ENCODE peak calls at places on chromosomes 13 and 19, in seven cellular contexts. One of them, this sample, is unnamed.

GRCh38 chr19:16445238-16446107 is 26.3 kb downstream of the EPS15L1 start:
- DNase-seq in H9: no peak
- DNase-seq in BE2C: no peak
- DNase-seq in thoracic aorta: no peak
- DNase-seq in fibroblast of mammary gland: peak
- DNase-seq in IMR-90: peak
- DNase-seq in spleen: peak
- DNase-seq in this sample: no peak

GRCh38 chr13:100458673-100459072 is 129.9 kb downstream of the GGACT start:
- DNase-seq in fibroblast of mammary gland: no peak
- DNase-seq in IMR-90: no peak
- DNase-seq in BE2C: no peak
- DNase-seq in thoracic aorta: no peak
- DNase-seq in spleen: no peak
- DNase-seq in H9: no peak
- DNase-seq in this sample: no peak

GRCh38 chr13:30671271-30671815 is 53.6 kb downstream of the USPL1 start:
- DNase-seq in thoracic aorta: no peak
- DNase-seq in H9: no peak
- DNase-seq in fibroblast of mammary gland: no peak
- DNase-seq in BE2C: no peak
- DNase-seq in IMR-90: no peak
- DNase-seq in spleen: no peak
- DNase-seq in this sample: no peak

GRCh38 chr19:52229524-52229923 is 39.7 kb downstream of the PPP2R1A start:
- DNase-seq in spleen: no peak
- DNase-seq in H9: no peak
- DNase-seq in IMR-90: no peak
- DNase-seq in BE2C: no peak
- DNase-seq in thoracic aorta: no peak
- DNase-seq in fibroblast of mammary gland: no peak
- DNase-seq in this sample: no peak

GRCh38 chr19:11485245-11485837 is 4.5 kb upstream of the ELAVL3 start:
- DNase-seq in fibroblast of mammary gland: no peak
- DNase-seq in H9: no peak
- DNase-seq in thoracic aorta: no peak
- DNase-seq in IMR-90: no peak
- DNase-seq in BE2C: no peak
- DNase-seq in spleen: no peak
- DNase-seq in this sample: no peak

GRCh38 chr19:36128392-36128736 is 11.5 kb upstream of the CAPNS1 start:
- DNase-seq in fibroblast of mammary gland: no peak
- DNase-seq in spleen: peak
- DNase-seq in H9: peak
- DNase-seq in thoracic aorta: no peak
- DNase-seq in IMR-90: no peak
- DNase-seq in BE2C: no peak
- DNase-seq in this sample: no peak

GRCh38 chr19:45071969-45072790 is 4.1 kb downstream of the ZNF296 start:
- DNase-seq in H9: peak
- DNase-seq in thoracic aorta: no peak
- DNase-seq in spleen: no peak
- DNase-seq in IMR-90: no peak
- DNase-seq in fibroblast of mammary gland: no peak
- DNase-seq in BE2C: no peak
- DNase-seq in this sample: no peak

GRCh38 chr19:47651132-47651531 is 42.2 kb downstream of the BICRA start:
- DNase-seq in IMR-90: no peak
- DNase-seq in BE2C: no peak
- DNase-seq in fibroblast of mammary gland: no peak
- DNase-seq in H9: no peak
- DNase-seq in spleen: no peak
- DNase-seq in thoracic aorta: no peak
- DNase-seq in this sample: no peak

GRCh38 chr19:33785795-33786194 is 10.9 kb upstream of the KCTD15 start:
- DNase-seq in IMR-90: peak
- DNase-seq in H9: no peak
- DNase-seq in thoracic aorta: no peak
- DNase-seq in fibroblast of mammary gland: peak
- DNase-seq in BE2C: no peak
- DNase-seq in spleen: no peak
- DNase-seq in this sample: no peak

GRCh38 chr19:14237011-14237941 is 31.3 kb upstream of the ADGRL1 start:
- DNase-seq in BE2C: no peak
- DNase-seq in thoracic aorta: no peak
- DNase-seq in IMR-90: no peak
- DNase-seq in spleen: no peak
- DNase-seq in H9: no peak
- DNase-seq in fibroblast of mammary gland: no peak
- DNase-seq in this sample: no peak

GRCh38 chr13:66137384-66137783 is 1092.8 kb downstream of the PCDH9 start:
- DNase-seq in fibroblast of mammary gland: no peak
- DNase-seq in H9: no peak
- DNase-seq in spleen: no peak
- DNase-seq in IMR-90: no peak
- DNase-seq in thoracic aorta: no peak
- DNase-seq in BE2C: no peak
- DNase-seq in this sample: no peak

GRCh38 chr19:36773223-36773579 is 594 bp upstream of the ZNF850 start:
- DNase-seq in H9: no peak
- DNase-seq in thoracic aorta: no peak
- DNase-seq in IMR-90: no peak
- DNase-seq in BE2C: no peak
- DNase-seq in fibroblast of mammary gland: no peak
- DNase-seq in spleen: no peak
- DNase-seq in this sample: no peak

GRCh38 chr19:39138221-39139211 is 12.9 kb downstream of the PAK4 start:
- DNase-seq in BE2C: no peak
- DNase-seq in H9: no peak
- DNase-seq in spleen: no peak
- DNase-seq in thoracic aorta: no peak
- DNase-seq in fibroblast of mammary gland: no peak
- DNase-seq in IMR-90: no peak
- DNase-seq in this sample: no peak

GRCh38 chr13:100333141-100333540 is 244.2 kb downstream of the PCCA start:
- DNase-seq in BE2C: no peak
- DNase-seq in spleen: no peak
- DNase-seq in thoracic aorta: no peak
- DNase-seq in H9: no peak
- DNase-seq in fibroblast of mammary gland: no peak
- DNase-seq in IMR-90: no peak
- DNase-seq in this sample: no peak

GRCh38 chr13:76917096-76917495 is 30.9 kb upstream of the KCTD12 start:
- DNase-seq in IMR-90: peak
- DNase-seq in fibroblast of mammary gland: peak
- DNase-seq in thoracic aorta: no peak
- DNase-seq in H9: no peak
- DNase-seq in BE2C: no peak
- DNase-seq in spleen: no peak
- DNase-seq in this sample: no peak

GRCh38 chr13:101490400-101491015 is 38.0 kb downstream of the ITGBL1 start:
- DNase-seq in BE2C: no peak
- DNase-seq in IMR-90: no peak
- DNase-seq in fibroblast of mammary gland: peak
- DNase-seq in H9: no peak
- DNase-seq in spleen: no peak
- DNase-seq in thoracic aorta: no peak
- DNase-seq in this sample: peak

GRCh38 chr19:35043906-35044305 is 2.4 kb downstream of the HPN start:
- DNase-seq in IMR-90: no peak
- DNase-seq in thoracic aorta: no peak
- DNase-seq in spleen: no peak
- DNase-seq in H9: no peak
- DNase-seq in fibroblast of mammary gland: no peak
- DNase-seq in BE2C: no peak
- DNase-seq in this sample: no peak

GRCh38 chr19:10339380-10339960 is at the start of gene ICAM3:
- DNase-seq in BE2C: no peak
- DNase-seq in thoracic aorta: no peak
- DNase-seq in spleen: peak
- DNase-seq in H9: peak
- DNase-seq in IMR-90: no peak
- DNase-seq in fibroblast of mammary gland: no peak
- DNase-seq in this sample: no peak

GRCh38 chr19:14383556-14383897 is 2.3 kb downstream of the ADGRE5 start:
- DNase-seq in thoracic aorta: no peak
- DNase-seq in IMR-90: peak
- DNase-seq in fibroblast of mammary gland: peak
- DNase-seq in H9: no peak
- DNase-seq in spleen: no peak
- DNase-seq in BE2C: no peak
- DNase-seq in this sample: no peak

GRCh38 chr13:92175330-92175729 is 776.9 kb downstream of the GPC5 start:
- DNase-seq in spleen: no peak
- DNase-seq in BE2C: peak
- DNase-seq in H9: peak
- DNase-seq in thoracic aorta: no peak
- DNase-seq in fibroblast of mammary gland: peak
- DNase-seq in IMR-90: peak
- DNase-seq in this sample: no peak

GRCh38 chr13:61180245-61180644 is 235.4 kb downstream of the PCDH20 start:
- DNase-seq in H9: no peak
- DNase-seq in IMR-90: no peak
- DNase-seq in thoracic aorta: no peak
- DNase-seq in spleen: no peak
- DNase-seq in BE2C: no peak
- DNase-seq in fibroblast of mammary gland: no peak
- DNase-seq in this sample: no peak

GRCh38 chr19:42442833-42443232 is at the start of gene CXCL17:
- DNase-seq in H9: no peak
- DNase-seq in IMR-90: no peak
- DNase-seq in fibroblast of mammary gland: no peak
- DNase-seq in spleen: no peak
- DNase-seq in thoracic aorta: no peak
- DNase-seq in BE2C: no peak
- DNase-seq in this sample: no peak

GRCh38 chr13:114074671-114075315 is 57.6 kb downstream of the RASA3 start:
- DNase-seq in fibroblast of mammary gland: no peak
- DNase-seq in H9: no peak
- DNase-seq in BE2C: no peak
- DNase-seq in thoracic aorta: no peak
- DNase-seq in spleen: no peak
- DNase-seq in IMR-90: no peak
- DNase-seq in this sample: no peak

DNA sequence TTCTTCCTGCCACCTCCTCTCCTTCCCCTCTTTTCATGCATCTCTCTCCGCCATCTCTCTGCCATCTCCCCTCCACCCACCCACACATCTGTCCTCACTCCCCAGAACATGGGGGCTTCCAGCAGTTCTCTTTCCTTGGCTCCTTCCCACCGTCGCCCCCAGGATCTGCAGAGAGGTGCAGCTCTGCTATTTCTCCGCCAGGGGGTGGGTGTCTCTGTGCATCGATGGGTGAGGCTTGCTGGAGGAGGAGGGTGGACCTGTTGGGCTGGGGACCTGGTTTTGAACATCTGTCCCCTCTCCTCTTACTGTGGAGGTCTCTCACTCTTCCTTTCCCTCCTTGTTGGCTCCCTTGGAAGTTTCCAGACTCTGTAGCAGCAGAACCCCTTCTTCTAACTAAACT is 51.7 kb downstream of the MYH14 start:
- DNase-seq in IMR-90: no peak
- DNase-seq in thoracic aorta: no peak
- DNase-seq in fibroblast of mammary gland: no peak
- DNase-seq in BE2C: no peak
- DNase-seq in spleen: no peak
- DNase-seq in H9: no peak
- DNase-seq in this sample: no peak
- TF ChIP-seq CTCF in IMR-90: no peak
- TF ChIP-seq CTCF in thoracic aorta: no peak
- TF ChIP-seq CTCF in fibroblast of mammary gland: peak
- TF ChIP-seq CTCF in BE2C: peak
- TF ChIP-seq CTCF in spleen: no peak
- TF ChIP-seq CTCF in H9: peak
- TF ChIP-seq CTCF in this sample: no peak

DNA sequence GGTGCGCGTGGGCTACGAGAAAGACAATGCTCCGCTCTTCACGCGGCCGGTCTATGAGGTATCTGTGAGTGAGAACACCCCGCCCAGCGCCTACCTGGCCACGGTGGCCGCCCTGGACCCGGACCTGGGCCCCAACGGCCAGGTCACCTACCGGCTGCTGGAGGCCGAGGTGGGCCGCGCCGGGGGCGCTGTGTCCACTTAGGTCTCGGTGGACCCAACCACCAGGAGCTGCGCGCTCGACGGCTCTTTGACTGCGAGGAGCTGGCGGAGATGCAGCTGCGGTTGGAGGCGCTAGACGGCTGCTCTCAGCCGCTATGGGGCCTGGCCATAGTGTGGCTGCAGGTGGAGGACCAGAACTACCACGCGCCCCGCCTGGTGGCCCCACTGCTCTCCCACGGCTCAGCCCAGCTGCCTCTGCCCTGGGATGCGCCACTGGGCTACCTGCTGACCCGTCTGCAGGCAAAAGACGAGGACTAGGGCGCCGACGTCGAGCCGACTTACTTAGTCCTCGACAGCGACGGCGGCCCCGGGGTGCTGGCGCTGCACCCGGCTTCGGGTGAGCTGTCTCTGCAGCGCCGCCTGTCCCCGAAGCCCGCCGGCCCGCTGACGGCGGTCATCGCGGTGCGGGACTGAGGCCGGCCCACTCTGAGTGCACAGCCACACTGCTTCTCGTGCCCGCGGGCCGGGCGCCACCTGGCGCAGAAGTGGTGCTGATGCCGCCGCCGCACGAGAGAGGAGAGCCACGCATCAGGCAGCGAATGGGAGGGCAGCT is 173.0 kb downstream of the OLFM4 start:
- DNase-seq in fibroblast of mammary gland: no peak
- DNase-seq in IMR-90: no peak
- DNase-seq in H9: peak
- DNase-seq in spleen: peak
- DNase-seq in BE2C: peak
- DNase-seq in thoracic aorta: no peak
- DNase-seq in this sample: peak
- TF ChIP-seq CTCF in fibroblast of mammary gland: no peak
- TF ChIP-seq CTCF in IMR-90: no peak
- TF ChIP-seq CTCF in H9: peak
- TF ChIP-seq CTCF in spleen: no peak
- TF ChIP-seq CTCF in BE2C: peak
- TF ChIP-seq CTCF in thoracic aorta: no peak
- TF ChIP-seq CTCF in this sample: peak

DNA sequence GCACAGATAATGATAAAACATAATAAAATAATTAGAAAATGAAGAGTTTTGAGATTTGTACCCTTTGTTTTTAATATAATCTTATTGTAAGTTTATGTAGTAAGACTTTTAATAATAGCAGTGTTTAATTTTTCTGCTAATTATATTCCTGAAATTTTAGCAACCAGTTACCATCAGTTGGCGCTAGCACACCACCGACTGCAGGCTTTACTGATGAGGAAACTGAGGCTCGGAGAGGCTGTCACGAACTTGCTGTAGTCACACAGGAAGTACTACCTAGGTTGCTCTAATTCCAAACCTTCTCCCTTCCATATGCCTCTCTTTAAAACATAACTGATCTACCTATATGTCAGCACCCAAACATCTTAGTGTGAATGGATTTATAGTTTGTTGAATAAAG is 1.0 kb upstream of the RFXAP start:
- DNase-seq in IMR-90: no peak
- DNase-seq in H9: no peak
- DNase-seq in thoracic aorta: no peak
- DNase-seq in BE2C: no peak
- DNase-seq in spleen: no peak
- DNase-seq in fibroblast of mammary gland: no peak
- DNase-seq in this sample: no peak
- TF ChIP-seq CTCF in IMR-90: no peak
- TF ChIP-seq CTCF in H9: no peak
- TF ChIP-seq CTCF in thoracic aorta: no peak
- TF ChIP-seq CTCF in BE2C: peak
- TF ChIP-seq CTCF in spleen: no peak
- TF ChIP-seq CTCF in fibroblast of mammary gland: no peak
- TF ChIP-seq CTCF in this sample: no peak

GRCh38 chr13:39144941-39145533 is 106.8 kb downstream of the NHLRC3 start:
- DNase-seq in spleen: no peak
- DNase-seq in thoracic aorta: no peak
- DNase-seq in fibroblast of mammary gland: peak
- DNase-seq in H9: peak
- DNase-seq in IMR-90: peak
- DNase-seq in BE2C: peak
- DNase-seq in this sample: peak
- TF ChIP-seq CTCF in spleen: peak
- TF ChIP-seq CTCF in thoracic aorta: peak
- TF ChIP-seq CTCF in fibroblast of mammary gland: peak
- TF ChIP-seq CTCF in H9: peak
- TF ChIP-seq CTCF in IMR-90: peak
- TF ChIP-seq CTCF in BE2C: peak
- TF ChIP-seq CTCF in this sample: peak